ENCODE peak calls at places on chromosome 14, in ten cellular contexts. X is activated CD8-positive, alpha-beta T cell treated with anti-CD3 and anti-CD28 coated beads, Interleukin-2, amount 10 ng/mL, durations not matched to agents 7 days and 5 days; F is activated CD4-positive, alpha-beta T cell treated with anti-CD3 and anti-CD28 coated beads for 36 hours; T is stimulated activated naive CD8-positive, alpha-beta T cell treated with anti-CD3 and anti-CD28 coated beads, Interleukin-15, amount 100 ng/mL, for 72 hours; P is central memory CD8-positive, alpha-beta T cell; G is sciatic nerve; S is Right ventricle myocardium superior; W is Panc1; J is naive thymus-derived CD4-positive, alpha-beta T cell; E is left colon. K is an unnamed sample.

GRCh38 chr14:35688427-35688826 is 120.7 kb downstream of the RALGAPA1 start:
- ATAC-seq in W (no peak), F (no peak), E (no peak), S (no peak), T (no peak), X (no peak), G (no peak), J (no peak), P (peak; percentile 14), K (no peak)

GRCh38 chr14:77022219-77022852 is 6.2 kb downstream of the IRF2BPL start:
- ATAC-seq in X (no peak), S (no peak), T (peak; percentile 59), F (peak; percentile 67), J (no peak), E (peak; percentile 44), P (no peak), G (no peak), W (no peak), K (peak; percentile 40)

GRCh38 chr14:21795456-21795855 is 121.8 kb upstream of the OR4E1 start:
- ATAC-seq in J (no peak), G (no peak), T (no peak), S (no peak), X (no peak), F (no peak), P (no peak), E (no peak), W (no peak), K (no peak)

GRCh38 chr14:55071870-55072640 is 20.6 kb downstream of the MAPK1IP1L start:
- ATAC-seq in F (peak; percentile 89), G (peak; percentile 29), T (peak; percentile 90), J (peak; percentile 80), X (peak; percentile 65), P (peak; percentile 68), S (peak; percentile 92), W (peak; percentile 67), E (peak; percentile 27), K (peak; percentile 88)

GRCh38 chr14:20680843-20681347 is 3.5 kb upstream of the RNASE4 start:
- ATAC-seq in T (no peak), F (peak; percentile 20), J (no peak), G (no peak), P (peak; percentile 26), E (peak; percentile 34), S (no peak), X (no peak), W (no peak), K (peak; percentile 25)

GRCh38 chr14:73477618-73478266 is 13.0 kb upstream of the RIOX1 start:
- ATAC-seq in F (peak; percentile 39), G (peak; percentile 67), S (peak; percentile 22), X (no peak), E (no peak), J (peak; percentile 85), T (no peak), W (no peak), P (no peak), K (peak; percentile 52)

GRCh38 chr14:94654071-94654974 is 42.1 kb downstream of the SERPINA3 start:
- ATAC-seq in P (no peak), G (peak; percentile 74), X (no peak), J (no peak), W (no peak), F (no peak), T (no peak), E (no peak), S (no peak), K (no peak)

GRCh38 chr14:64303471-64303917 is 9.3 kb upstream of the ESR2 start:
- ATAC-seq in J (peak; percentile 79), P (no peak), S (peak; percentile 65), W (peak; percentile 87), X (peak; percentile 81), T (peak; percentile 61), E (peak; percentile 83), F (peak; percentile 68), G (peak; percentile 52), K (peak; percentile 77)

GRCh38 chr14:68495638-68496114 is 297.2 kb downstream of the ZFP36L1 start:
- ATAC-seq in P (no peak), F (no peak), S (no peak), W (no peak), E (no peak), X (no peak), G (no peak), J (peak; percentile 16), T (no peak), K (peak; percentile 20)

GRCh38 chr14:38828183-38828877 is 274.7 kb downstream of the SEC23A start:
- ATAC-seq in F (no peak), W (no peak), X (no peak), T (no peak), E (no peak), J (peak; percentile 62), P (no peak), G (no peak), S (no peak), K (no peak)

GRCh38 chr14:30980980-30981379 is 44.5 kb upstream of the AP4S1 start:
- ATAC-seq in X (no peak), E (peak; percentile 23), T (no peak), F (no peak), P (no peak), S (no peak), G (no peak), J (no peak), W (no peak), K (no peak)

GRCh38 chr14:94305620-94306019 is 12.6 kb upstream of the SERPINA10 start:
- ATAC-seq in P (no peak), X (no peak), W (no peak), G (no peak), S (no peak), J (peak; percentile 18), E (no peak), F (no peak), T (no peak), K (no peak)

GRCh38 chr14:80987235-80988032 is 32.0 kb downstream of the TSHR start:
- ATAC-seq in P (peak; percentile 28), J (peak; percentile 85), S (peak; percentile 87), E (peak; percentile 97), X (peak; percentile 78), F (peak; percentile 34), W (peak; percentile 77), G (peak; percentile 90), T (no peak), K (peak; percentile 83)

GRCh38 chr14:88612981-88613380 is 50.1 kb downstream of the ZC3H14 start:
- ATAC-seq in W (no peak), P (no peak), J (no peak), F (no peak), S (no peak), T (no peak), E (no peak), G (no peak), X (no peak), K (no peak)

GRCh38 chr14:68471029-68471963 is 321.6 kb downstream of the ZFP36L1 start:
- ATAC-seq in F (no peak), S (no peak), T (no peak), X (no peak), G (no peak), W (no peak), P (no peak), J (no peak), E (no peak), K (no peak)

GRCh38 chr14:97077687-97078086 is 280.5 kb downstream of the VRK1 start:
- ATAC-seq in S (no peak), F (no peak), P (no peak), G (no peak), X (peak; percentile 11), J (peak; percentile 22), W (no peak), E (no peak), T (peak; percentile 64), K (no peak)

GRCh38 chr14:72420749-72421452 is 473.0 kb downstream of the DPF3 start:
- ATAC-seq in P (no peak), E (no peak), G (peak; percentile 71), X (no peak), F (peak; percentile 49), J (peak; percentile 58), T (no peak), W (peak; percentile 62), S (peak; percentile 64), K (peak; percentile 63)

GRCh38 chr14:105879867-105880561 is 353.6 kb downstream of the TMEM121 start:
- ATAC-seq in W (no peak), G (no peak), J (peak; percentile 33), E (no peak), X (peak; percentile 24), F (no peak), T (peak; percentile 39), S (no peak), P (no peak), K (peak; percentile 7)

GRCh38 chr14:22113401-22113800 is 439.8 kb upstream of the OR4E1 start:
- ATAC-seq in S (no peak), T (no peak), J (peak; percentile 46), P (no peak), W (no peak), G (no peak), E (no peak), F (peak; percentile 57), X (no peak), K (no peak)

GRCh38 chr14:93056840-93057585 is 58.7 kb downstream of the ITPK1 start:
- ATAC-seq in E (peak; percentile 19), G (peak; percentile 4), W (no peak), P (no peak), X (no peak), F (no peak), J (no peak), S (peak; percentile 62), T (no peak), K (no peak)

GRCh38 chr14:91187271-91187670 is 57.2 kb downstream of the GPR68 start:
- ATAC-seq in S (no peak), J (no peak), E (no peak), X (no peak), P (no peak), G (no peak), T (no peak), W (no peak), F (no peak), K (no peak)

GRCh38 chr14:64995291-64995690 is 8.6 kb downstream of the FNTB start:
- ATAC-seq in X (no peak), J (no peak), T (no peak), P (no peak), S (no peak), W (no peak), E (no peak), F (no peak), G (no peak), K (no peak)

GRCh38 chr14:50344116-50344775 is 32.1 kb downstream of the DMAC2L start:
- ATAC-seq in E (no peak), W (no peak), F (peak; percentile 97), G (no peak), T (peak; percentile 99), X (peak; percentile 38), J (peak; percentile 45), P (no peak), S (no peak), K (no peak)

GRCh38 chr14:64196026-64196425 is 98.1 kb downstream of the ESR2 start:
- ATAC-seq in W (no peak), J (no peak), E (no peak), T (no peak), F (no peak), P (no peak), G (no peak), S (no peak), X (no peak), K (no peak)

GRCh38 chr14:101977311-101978071 is 13.1 kb downstream of the DYNC1H1 start:
- ATAC-seq in T (no peak), F (no peak), S (no peak), X (no peak), G (no peak), W (no peak), J (no peak), E (no peak), P (no peak), K (no peak)

GRCh38 chr14:63542231-63542999 is 762 bp downstream of the PPP2R5E start:
- ATAC-seq in E (peak; percentile 43), S (peak; percentile 40), J (no peak), W (peak; percentile 42), F (peak; percentile 1), T (peak; percentile 4), X (no peak), G (no peak), P (no peak), K (peak; percentile 25)

GRCh38 chr14:71395151-71395604 is 487.9 kb downstream of the PCNX1 start:
- ATAC-seq in W (no peak), E (no peak), J (no peak), F (peak; percentile 45), P (no peak), S (no peak), T (peak; percentile 75), X (no peak), G (no peak), K (no peak)

K was measured in esophagus mucosa.